ENCODE peak calls at places on chromosomes 13 and 19, in six cellular contexts. One of them, this sample, is unnamed.
A peak's percentile ranks its signal among the peaks of the same experiment; 100 is the strongest.

GRCh38 chr13:31236211-31236786 is 36.5 kb downstream of the B3GLCT start:
- DNase-seq in T-helper 1 cell: no peak
- DNase-seq in astrocyte of the spinal cord: peak; percentile 54
- DNase-seq in transverse colon: no peak
- DNase-seq in HFFc6: peak; percentile 49
- DNase-seq in AG08396: peak; percentile 40
- DNase-seq in this sample: no peak

GRCh38 chr19:3359850-3360493 is 6.4 kb upstream of the NFIC start:
- DNase-seq in T-helper 1 cell: peak; percentile 26
- DNase-seq in astrocyte of the spinal cord: no peak
- DNase-seq in transverse colon: no peak
- DNase-seq in HFFc6: no peak
- DNase-seq in AG08396: peak; percentile 79
- DNase-seq in this sample: no peak

GRCh38 chr19:46254776-46255175 is 25.2 kb downstream of the IGFL1 start:
- DNase-seq in T-helper 1 cell: no peak
- DNase-seq in astrocyte of the spinal cord: no peak
- DNase-seq in transverse colon: no peak
- DNase-seq in HFFc6: no peak
- DNase-seq in AG08396: no peak
- DNase-seq in this sample: no peak

GRCh38 chr13:79225487-79226232 is 180.4 kb downstream of the RBM26 start:
- DNase-seq in T-helper 1 cell: no peak
- DNase-seq in astrocyte of the spinal cord: no peak
- DNase-seq in transverse colon: no peak
- DNase-seq in HFFc6: peak; percentile 62
- DNase-seq in AG08396: no peak
- DNase-seq in this sample: no peak

GRCh38 chr13:24128112-24128511 is 32.4 kb upstream of the SPATA13 start:
- DNase-seq in T-helper 1 cell: no peak
- DNase-seq in astrocyte of the spinal cord: no peak
- DNase-seq in transverse colon: no peak
- DNase-seq in HFFc6: no peak
- DNase-seq in AG08396: no peak
- DNase-seq in this sample: no peak

GRCh38 chr13:106274551-106275208 is 260.8 kb downstream of the EFNB2 start:
- DNase-seq in T-helper 1 cell: no peak
- DNase-seq in astrocyte of the spinal cord: no peak
- DNase-seq in transverse colon: no peak
- DNase-seq in HFFc6: no peak
- DNase-seq in AG08396: no peak
- DNase-seq in this sample: no peak

GRCh38 chr13:38824342-38824741 is 137.5 kb downstream of the FREM2 start:
- DNase-seq in T-helper 1 cell: no peak
- DNase-seq in astrocyte of the spinal cord: no peak
- DNase-seq in transverse colon: no peak
- DNase-seq in HFFc6: no peak
- DNase-seq in AG08396: no peak
- DNase-seq in this sample: no peak

GRCh38 chr19:8639821-8640401 is 9.5 kb downstream of the NFILZ start:
- DNase-seq in T-helper 1 cell: no peak
- DNase-seq in astrocyte of the spinal cord: peak; percentile 45
- DNase-seq in transverse colon: no peak
- DNase-seq in HFFc6: no peak
- DNase-seq in AG08396: no peak
- DNase-seq in this sample: no peak

This sample was measured in activated T-helper 2 cell treated with anti-CD3 and anti-CD28 coated beads, Interferon-gamma antibody, Interleukin-2, Interleukin-4, amounts not matched to agents 10 μg/mL and 5 μg/mL and 100 μg/mL, durations not matched to agents 14 hours and 24 hours and 36 hours.